ENCODE peak calls at places on chromosome 13, in six cellular contexts. A, T, Q, L, P and B are unnamed samples.

GRCh38 chr13:32409561-32410440 is 18.1 kb downstream of the N4BP2L1 start:
- DNase-seq in T (peak), A (no peak), Q (no peak), L (no peak), P (no peak), B (no peak)

GRCh38 chr13:20960663-20961309 is 58.2 kb upstream of the XPO4 start:
- DNase-seq in L (no peak), A (no peak), P (no peak), T (no peak), Q (peak), B (no peak)

GRCh38 chr13:44872751-44873150 is 116.5 kb downstream of the NUFIP1 start:
- DNase-seq in T (no peak), Q (no peak), A (no peak), L (no peak), P (no peak), B (no peak)

GRCh38 chr13:97018029-97018819 is 23.9 kb upstream of the OXGR1 start:
- DNase-seq in P (no peak), T (peak), A (peak), L (peak), Q (peak), B (peak)

GRCh38 chr13:102198418-102199322 is 203.2 kb downstream of the FGF14 start:
- DNase-seq in T (no peak), L (no peak), A (no peak), Q (no peak), P (no peak), B (no peak)

GRCh38 chr13:97380696-97381095 is 53.3 kb upstream of the RAP2A start:
- DNase-seq in A (no peak), P (no peak), T (no peak), Q (no peak), L (no peak), B (no peak)

GRCh38 chr13:104466016-104466415 is 1399.8 kb upstream of the SLC10A2 start:
- DNase-seq in A (no peak), T (no peak), L (no peak), P (no peak), Q (no peak), B (no peak)

GRCh38 chr13:114105351-114106225 is 26.8 kb downstream of the RASA3 start:
- DNase-seq in L (no peak), T (no peak), A (no peak), P (no peak), Q (no peak), B (no peak)

GRCh38 chr13:20939662-20940061 is 37.1 kb upstream of the XPO4 start:
- DNase-seq in Q (no peak), A (no peak), T (no peak), L (no peak), P (no peak), B (no peak)

GRCh38 chr13:59319276-59319675 is 844.5 kb downstream of the DIAPH3 start:
- DNase-seq in P (no peak), Q (no peak), A (no peak), T (no peak), L (no peak), B (no peak)

GRCh38 chr13:90760639-90761038 is 586.8 kb upstream of the MIR17HG start:
- DNase-seq in A (no peak), Q (no peak), T (no peak), L (no peak), P (no peak), B (no peak)

GRCh38 chr13:20174656-20175405 is 14.0 kb upstream of the GJA3 start:
- DNase-seq in T (no peak), Q (peak), P (peak), A (peak), L (peak), B (no peak)

GRCh38 chr13:67193979-67194378 is 36.2 kb downstream of the PCDH9 start:
- DNase-seq in T (no peak), Q (no peak), L (no peak), A (no peak), P (no peak), B (no peak)

GRCh38 chr13:76361868-76362267 is 524.3 kb downstream of the KCTD12 start:
- DNase-seq in L (no peak), P (no peak), T (no peak), Q (no peak), A (no peak), B (no peak)

GRCh38 chr13:27783111-27783510 is 9.2 kb upstream of the GSX1 start:
- DNase-seq in A (no peak), P (no peak), L (no peak), Q (peak), T (no peak), B (no peak)

GRCh38 chr13:60312851-60313505 is 84.0 kb upstream of the TDRD3 start:
- DNase-seq in T (no peak), P (no peak), Q (no peak), A (no peak), L (no peak), B (no peak)

GRCh38 chr13:36531746-36532486 is 99.6 kb downstream of the CCNA1 start:
- DNase-seq in L (no peak), A (no peak), P (no peak), Q (no peak), T (no peak), B (no peak)

GRCh38 chr13:64540468-64540867 is 2689.7 kb downstream of the PCDH9 start:
- DNase-seq in A (no peak), P (no peak), Q (no peak), L (no peak), T (no peak), B (no peak)

GRCh38 chr13:80562423-80562822 is 221.5 kb upstream of the SPRY2 start:
- DNase-seq in A (no peak), Q (no peak), T (no peak), L (no peak), P (no peak), B (no peak)

GRCh38 chr13:24083722-24084421 is 76.6 kb upstream of the SPATA13 start:
- DNase-seq in Q (no peak), P (no peak), L (no peak), A (no peak), T (no peak), B (no peak)

GRCh38 chr13:53143757-53144320 is 115.2 kb downstream of the OLFM4 start:
- DNase-seq in T (no peak), Q (no peak), P (no peak), L (no peak), A (no peak), B (no peak)

GRCh38 chr13:30983431-30983830 is 51.0 kb downstream of the TEX26 start:
- DNase-seq in A (no peak), P (no peak), T (no peak), L (no peak), Q (no peak), B (peak)

GRCh38 chr13:22061371-22061805 is 390.5 kb downstream of the FGF9 start:
- DNase-seq in A (no peak), T (no peak), Q (no peak), L (no peak), P (peak), B (no peak)

GRCh38 chr13:29743229-29743786 is 107.1 kb downstream of the UBL3 start:
- DNase-seq in A (no peak), P (no peak), Q (no peak), T (no peak), L (no peak), B (no peak)

GRCh38 chr13:40503966-40504591 is 162.4 kb downstream of the FOXO1 start:
- DNase-seq in Q (peak), P (no peak), A (no peak), T (no peak), L (no peak), B (no peak)

GRCh38 chr13:30119476-30119875 is 187.9 kb downstream of the KATNAL1 start:
- DNase-seq in A (no peak), P (no peak), T (no peak), L (no peak), Q (no peak), B (no peak)

GRCh38 chr13:42396501-42396900 is 124.5 kb downstream of the AKAP11 start:
- DNase-seq in L (no peak), Q (no peak), A (no peak), P (no peak), T (no peak), B (no peak)

GRCh38 chr13:42398542-42398941 is 126.6 kb downstream of the AKAP11 start:
- DNase-seq in P (no peak), A (no peak), L (no peak), Q (no peak), T (no peak), B (peak)

GRCh38 chr13:42394361-42395065 is 122.6 kb downstream of the AKAP11 start:
- DNase-seq in P (no peak), T (no peak), A (no peak), L (no peak), Q (no peak), B (no peak)

GRCh38 chr13:42395066-42395821 is 123.3 kb downstream of the AKAP11 start:
- DNase-seq in P (no peak), T (no peak), Q (no peak), A (no peak), L (no peak), B (no peak)

DNA sequence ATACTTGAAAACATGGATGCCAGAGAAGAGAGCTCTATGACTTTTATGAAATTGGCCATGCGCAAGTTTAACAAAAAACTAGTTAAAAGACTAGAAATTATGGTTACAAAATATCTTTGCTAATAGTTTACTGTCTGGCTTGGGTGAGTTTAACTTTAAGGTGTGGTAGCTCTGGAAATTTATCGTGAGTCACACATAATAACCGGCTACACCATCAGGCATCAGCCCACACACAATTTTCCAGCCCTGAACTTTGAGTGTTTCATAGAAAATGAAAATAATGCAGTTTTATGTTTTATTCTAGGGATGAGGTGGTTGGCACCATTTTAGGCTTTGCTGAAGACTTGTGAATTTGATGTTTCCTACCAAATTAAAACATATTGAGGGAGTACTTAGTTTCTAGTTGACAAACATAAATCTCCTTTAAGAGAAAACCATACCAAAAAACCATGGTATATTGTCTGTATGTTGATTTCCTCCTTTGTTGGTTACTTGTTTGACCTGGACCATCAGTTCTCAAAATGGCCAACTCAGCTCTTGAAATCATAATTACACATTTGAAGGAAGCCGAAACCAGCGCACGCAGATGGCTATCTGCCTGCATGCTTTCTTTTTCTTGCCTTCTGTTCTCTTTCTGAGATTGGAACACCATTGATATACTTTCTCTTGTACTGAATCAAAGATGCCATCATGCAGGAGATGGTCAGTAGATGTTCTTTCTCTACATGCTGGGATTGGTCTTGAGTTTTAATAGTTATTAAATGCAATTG is 125.1 kb downstream of the AKAP11 start:
- DNase-seq in A (no peak), Q (no peak), T (no peak), L (no peak), P (no peak), B (no peak)
- TF ChIP-seq ZNF274 in A (no peak), Q (no peak), T (no peak), L (no peak), P (no peak), B (no peak)

GRCh38 chr13:112179421-112179820 is 112.5 kb downstream of the SOX1 start:
- DNase-seq in A (no peak), Q (no peak), L (no peak), P (no peak), T (no peak), B (no peak)
- TF ChIP-seq ZNF274 in A (no peak), Q (no peak), L (no peak), P (no peak), T (no peak), B (no peak)

DNA sequence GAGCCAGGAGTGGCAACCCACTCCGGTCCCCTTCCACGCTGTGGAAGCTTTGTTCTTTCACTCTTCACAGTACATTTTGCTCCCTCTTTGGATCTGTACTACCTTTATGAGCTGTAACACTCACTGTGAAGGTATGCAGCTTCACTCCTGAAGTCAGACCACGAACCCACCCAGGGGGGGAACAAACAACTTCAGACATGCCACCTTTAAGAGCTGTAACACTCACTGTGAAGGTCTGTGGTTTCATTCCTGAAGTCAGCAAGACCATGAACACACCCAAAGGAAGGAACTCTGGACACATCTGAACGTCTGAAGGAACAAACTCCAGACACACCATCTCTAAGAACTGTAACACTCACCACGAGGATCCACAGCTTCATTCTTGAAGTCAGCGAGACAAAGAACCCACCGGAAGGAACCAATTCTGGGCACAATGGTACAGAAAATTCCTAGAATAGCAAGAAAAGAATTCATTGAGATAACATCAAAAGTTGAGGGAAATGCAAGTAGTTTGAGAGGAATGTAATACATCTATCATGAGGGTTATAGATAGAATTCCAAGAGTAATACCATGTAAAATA is 1796.6 kb upstream of the MIR17HG start:
- DNase-seq in L (no peak), T (no peak), P (no peak), A (no peak), Q (no peak), B (no peak)
- TF ChIP-seq ZNF274 in L (no peak), T (no peak), P (no peak), A (no peak), Q (no peak), B (no peak)

DNA sequence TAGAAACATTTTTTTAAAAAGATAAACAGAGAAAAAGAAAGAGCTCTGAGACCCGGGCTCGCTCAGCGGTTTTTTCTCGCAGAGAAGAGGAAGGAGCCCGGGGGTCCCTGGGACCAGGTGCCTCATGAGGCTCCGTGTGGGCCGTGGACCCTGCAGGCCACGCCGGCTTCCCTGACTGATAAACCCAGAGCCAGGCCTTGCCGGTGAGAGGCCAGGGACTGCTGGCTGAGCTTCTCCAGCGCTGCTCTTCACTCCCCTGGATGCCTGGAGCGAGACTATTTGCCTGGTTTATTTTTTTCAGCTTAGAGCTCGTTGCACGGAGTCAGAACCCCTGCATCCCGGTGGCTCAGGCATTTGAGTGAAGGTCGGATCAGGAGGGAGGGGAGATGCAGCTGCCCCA is 53.4 kb upstream of the F7 start:
- DNase-seq in T (no peak), A (no peak), Q (no peak), L (no peak), P (no peak), B (no peak)
- TF ChIP-seq ZNF274 in T (no peak), A (no peak), Q (no peak), L (no peak), P (no peak), B (no peak)

GRCh38 chr13:51829236-51829899 is 15.6 kb downstream of the TMEM272 start:
- DNase-seq in L (no peak), Q (no peak), P (no peak), A (no peak), T (no peak), B (no peak)
- TF ChIP-seq ZNF274 in L (no peak), Q (no peak), P (no peak), A (no peak), T (no peak), B (no peak)